ENCODE peak calls at places on chromosomes 1 and 21, in nine cellular contexts. T is GM23248; D is A549; G is adipocyte; Y is tibial artery; I is DND-41; J is CD8-positive, alpha-beta memory T cell; R is K562; H is IMR-90. U is an unnamed sample.

GRCh38 chr1:230459463-230459862 is 33.3 kb upstream of the PGBD5 start:
- DNase-seq in H (peak; percentile 33), Y (no peak), I (no peak), D (no peak), J (no peak), T (peak; percentile 81), R (no peak), G (peak; percentile 17), U (peak; percentile 59)

GRCh38 chr1:90862782-90863181 is 145.7 kb upstream of the BARHL2 start:
- DNase-seq in T (no peak), D (no peak), H (no peak), J (no peak), G (no peak), Y (no peak), I (no peak), R (peak; percentile 7), U (no peak)

GRCh38 chr1:206734499-206735142 is 36.0 kb upstream of the IL19 start:
- DNase-seq in D (peak; percentile 78), R (peak; percentile 72), H (peak; percentile 37), J (peak; percentile 68), G (peak; percentile 65), I (peak; percentile 78), Y (no peak), T (peak; percentile 64), U (peak; percentile 58)

GRCh38 chr21:18204931-18205330 is 39.7 kb upstream of the CHODL start:
- DNase-seq in Y (no peak), T (no peak), G (no peak), H (no peak), R (no peak), I (no peak), D (no peak), J (no peak), U (peak; percentile 35)

GRCh38 chr1:248183996-248184395 is 9.4 kb downstream of the OR2M2 start:
- DNase-seq in Y (no peak), T (no peak), G (no peak), D (no peak), I (no peak), R (no peak), H (no peak), J (no peak), U (no peak)

GRCh38 chr1:207084701-207085180 is 3.9 kb upstream of the C4BPB start:
- DNase-seq in I (peak; percentile 86), T (peak; percentile 63), H (peak; percentile 61), R (peak; percentile 95), J (peak; percentile 44), G (peak; percentile 81), D (peak; percentile 71), Y (no peak), U (peak; percentile 83)

GRCh38 chr1:25140073-25140797 is 92.1 kb downstream of the SYF2 start:
- DNase-seq in G (no peak), T (no peak), Y (peak; percentile 48), D (no peak), R (no peak), J (no peak), I (peak; percentile 71), H (no peak), U (no peak)

GRCh38 chr1:229204863-229205777 is 65.8 kb upstream of the RAB4A start:
- DNase-seq in Y (no peak), I (no peak), H (peak; percentile 82), G (peak; percentile 81), J (no peak), T (peak; percentile 98), D (no peak), R (peak; percentile 30), U (peak; percentile 95)

GRCh38 chr1:151990856-151991198 is 2.8 kb downstream of the S100A10 start:
- DNase-seq in R (no peak), Y (no peak), H (peak; percentile 79), G (peak; percentile 82), I (no peak), D (no peak), J (no peak), T (peak; percentile 76), U (peak; percentile 68)

GRCh38 chr1:151990058-151990855 is 3.4 kb downstream of the S100A10 start:
- DNase-seq in I (no peak), Y (no peak), R (no peak), G (no peak), T (peak; percentile 38), H (no peak), J (no peak), D (no peak), U (no peak)

GRCh38 chr1:151993084-151993733 is 450 bp downstream of the S100A10 start:
- DNase-seq in I (peak; percentile 40), T (peak; percentile 67), J (peak; percentile 41), D (no peak), Y (peak; percentile 70), H (no peak), R (no peak), G (peak; percentile 59), U (peak; percentile 29)

GRCh38 chr1:151992345-151993083 is 1.1 kb downstream of the S100A10 start:
- DNase-seq in G (peak; percentile 95), H (peak; percentile 87), I (no peak), T (peak; percentile 99), J (no peak), R (peak; percentile 80), Y (peak; percentile 87), D (peak; percentile 87), U (peak; percentile 85)

DNA sequence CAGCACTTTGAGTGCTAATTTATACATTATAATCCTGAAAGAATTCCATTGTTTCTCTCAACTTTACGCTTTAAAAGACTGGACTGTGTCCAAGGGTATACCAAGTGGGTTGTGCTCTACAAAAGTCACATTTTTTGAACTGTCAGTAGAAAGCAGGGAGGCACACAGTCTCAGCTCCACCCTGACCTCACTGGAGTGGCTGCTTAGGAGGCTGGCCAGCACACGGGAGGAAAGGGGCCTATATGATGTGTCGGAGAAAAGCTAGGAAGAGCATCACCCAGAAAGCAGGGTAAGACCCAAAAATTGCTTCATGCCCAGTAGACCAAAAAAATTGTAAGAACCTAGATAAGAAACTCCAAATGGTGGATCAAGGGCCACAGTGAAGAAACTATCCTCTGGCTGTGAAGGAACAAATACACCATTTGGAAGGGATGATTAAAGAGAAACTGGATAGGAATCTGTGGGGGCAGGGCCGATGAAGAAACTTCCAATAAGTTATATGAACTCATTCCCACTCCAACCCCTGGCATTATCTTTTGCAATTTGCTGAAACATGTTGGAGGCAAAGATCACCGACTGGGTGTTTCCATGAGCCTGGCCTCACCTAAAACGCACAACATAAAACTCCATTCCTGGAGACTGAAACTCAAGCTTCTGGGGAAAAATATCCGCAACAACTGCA is 1.9 kb downstream of the S100A10 start:
- DNase-seq in G (peak; percentile 40), D (no peak), I (no peak), R (no peak), H (no peak), T (peak; percentile 55), Y (no peak), J (no peak), U (no peak)
- H3K4me3 ChIP-seq in G (peak overlapping the region; percentile 97), D (peak overlapping the region; percentile 87), I (peak overlapping the region; percentile 83), R (no peak overlapping the region), H (peak overlapping the region; percentile 89), T (peak overlapping the region; percentile 97), Y (peak overlapping the region; percentile 67), J (peak overlapping the region; percentile 79), U (no peak overlapping the region)

GRCh38 chr1:54460861-54461382 is 54.7 kb upstream of the SSBP3 start:
- DNase-seq in D (no peak), H (no peak), R (no peak), J (no peak), Y (no peak), T (no peak), I (no peak), G (no peak), U (no peak)

GRCh38 chr1:54461731-54462596 is 55.8 kb upstream of the SSBP3 start:
- DNase-seq in G (no peak), Y (no peak), D (no peak), I (no peak), J (no peak), R (no peak), H (no peak), T (no peak), U (no peak)

GRCh38 chr1:54459140-54459539 is 52.9 kb upstream of the SSBP3 start:
- DNase-seq in R (no peak), T (no peak), I (no peak), J (no peak), Y (no peak), H (no peak), D (no peak), G (no peak), U (no peak)

GRCh38 chr1:54460346-54460745 is 54.2 kb upstream of the SSBP3 start:
- DNase-seq in T (no peak), J (peak; percentile 60), H (no peak), D (no peak), I (no peak), G (no peak), Y (no peak), R (no peak), U (no peak)

DNA sequence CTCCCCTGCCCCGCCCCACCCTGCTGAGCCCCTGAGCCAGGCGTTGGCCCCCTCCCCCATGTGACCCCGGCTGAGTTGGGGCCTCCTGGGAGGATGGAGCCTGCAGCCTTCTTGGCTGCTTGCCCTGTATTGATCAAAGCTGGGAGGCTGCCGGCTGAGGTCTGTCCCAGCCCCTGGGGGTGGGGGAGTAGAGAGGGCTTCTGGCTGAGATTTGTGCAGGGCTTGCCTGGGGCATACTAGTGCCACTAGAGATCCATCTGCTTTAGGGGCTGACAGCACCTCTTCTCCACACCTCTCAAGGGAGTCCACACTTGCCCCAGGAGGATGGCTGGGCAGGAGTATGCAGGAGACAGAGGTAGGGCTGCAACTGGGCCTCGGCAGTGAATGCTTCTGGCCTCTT is 53.5 kb upstream of the SSBP3 start:
- DNase-seq in T (no peak), I (peak; percentile 91), J (no peak), H (no peak), R (no peak), D (no peak), G (no peak), Y (no peak), U (peak; percentile 77)
- H3K4me1 ChIP-seq in T (peaks cover 4% of the 10 kb centered on the region), I (peaks cover 23% of the 10 kb centered on the region), J (peaks cover 38% of the 10 kb centered on the region), H (no peaks in the 10 kb centered on the region), R (peaks cover 37% of the 10 kb centered on the region), D (no peaks in the 10 kb centered on the region), G (peaks cover 3% of the 10 kb centered on the region), Y (no peaks in the 10 kb centered on the region), U (peaks cover 54% of the 10 kb centered on the region)

GRCh38 chr1:152109231-152109997 is 5.8 kb downstream of the TCHH start:
- DNase-seq in T (peak; percentile 49), R (no peak), Y (no peak), D (no peak), I (no peak), J (no peak), G (peak; percentile 26), H (peak; percentile 6), U (no peak)

GRCh38 chr1:152108899-152109222 is 6.4 kb downstream of the TCHH start:
- DNase-seq in H (no peak), T (peak; percentile 29), Y (no peak), J (no peak), R (no peak), I (no peak), G (peak; percentile 3), D (no peak), U (no peak)

GRCh38 chr1:152109998-152110294 is 5.3 kb downstream of the TCHH start:
- DNase-seq in T (no peak), Y (no peak), H (no peak), G (no peak), I (no peak), D (no peak), R (no peak), J (no peak), U (no peak)

GRCh38 chr1:152107289-152107983 is 7.8 kb downstream of the TCHH start:
- DNase-seq in D (peak; percentile 30), Y (no peak), R (no peak), H (no peak), J (no peak), I (no peak), G (no peak), T (peak; percentile 62), U (no peak)

GRCh38 chr1:152107984-152108898 is 7.0 kb downstream of the TCHH start:
- DNase-seq in Y (no peak), I (no peak), D (peak; percentile 18), J (no peak), R (no peak), T (peak; percentile 77), H (peak; percentile 46), G (peak; percentile 4), U (peak; percentile 80)
- H3K4me3 ChIP-seq in Y (peak overlapping the region; percentile 14), I (no peak overlapping the region), D (peak overlapping the region; percentile 49), J (no peak overlapping the region), R (no peak overlapping the region), T (peak overlapping the region; percentile 73), H (peak overlapping the region; percentile 11), G (peak overlapping the region; percentile 73), U (no peak overlapping the region)

GRCh38 chr1:47938556-47938955 is 58.6 kb downstream of the TRABD2B start:
- DNase-seq in H (no peak), G (no peak), D (no peak), I (no peak), J (no peak), R (no peak), Y (no peak), T (no peak), U (peak; percentile 76)
- H3K4me1 ChIP-seq in H (no peaks in the 10 kb centered on the region), G (peaks cover 49% of the 10 kb centered on the region), D (peaks cover 27% of the 10 kb centered on the region), I (no peaks in the 10 kb centered on the region), J (no peaks in the 10 kb centered on the region), R (no peaks in the 10 kb centered on the region), Y (peaks cover 41% of the 10 kb centered on the region), T (peaks cover 5% of the 10 kb centered on the region), U (peaks cover 9% of the 10 kb centered on the region)

U was measured in cardiac muscle cell.